ENCODE peak calls at places on chromosomes 6 and 20, in five cellular contexts. L is HFF-Myc, N is GM23248, S is BJ, A is fibroblast of lung. E is an unnamed sample.

GRCh38 chr6:89281779-89282246 is 33.3 kb downstream of the GABRR2 start:
- DNase-seq in N (peak), L (peak), S (no peak), A (peak), E (no peak)

GRCh38 chr6:150018846-150019580 is 6.3 kb downstream of the RAET1L start:
- DNase-seq in N (no peak), L (no peak), S (no peak), A (no peak), E (no peak)

GRCh38 chr6:4102687-4103244 is 23.8 kb upstream of the FAM217A start:
- DNase-seq in N (no peak), L (no peak), A (no peak), S (no peak), E (no peak)

GRCh38 chr6:111978826-111979225 is 75.1 kb upstream of the CCN6 start:
- DNase-seq in S (no peak), L (no peak), N (no peak), A (peak), E (no peak)

GRCh38 chr6:39088331-39088730 is 26.7 kb downstream of the SAYSD1 start:
- DNase-seq in S (no peak), L (no peak), A (peak), N (peak), E (no peak)

GRCh38 chr6:40798069-40798770 is 211.1 kb upstream of the LRFN2 start:
- DNase-seq in S (no peak), A (no peak), N (no peak), L (no peak), E (no peak)

GRCh38 chr6:134928151-134928917 is 21.6 kb downstream of the ALDH8A1 start:
- DNase-seq in L (no peak), S (no peak), N (no peak), A (no peak), E (no peak)

GRCh38 chr6:139126255-139126654 is 8.6 kb upstream of the HECA start:
- DNase-seq in L (peak), S (peak), N (peak), A (peak), E (no peak)

GRCh38 chr20:42531675-42531985 is 658.1 kb downstream of the PTPRT start:
- DNase-seq in S (no peak), L (no peak), A (no peak), N (no peak), E (no peak)

GRCh38 chr6:125025164-125025854 is 63.1 kb downstream of the RNF217 start:
- DNase-seq in L (no peak), A (no peak), N (no peak), S (no peak), E (no peak)

GRCh38 chr20:50726955-50727791 is 4.2 kb upstream of the PARD6B start:
- DNase-seq in L (no peak), A (no peak), N (peak), S (no peak), E (no peak)

GRCh38 chr6:26194329-26194701 is 107.1 kb downstream of the HFE start:
- DNase-seq in A (no peak), L (no peak), N (no peak), S (no peak), E (no peak)

GRCh38 chr20:48292806-48293205 is 507.5 kb upstream of the SULF2 start:
- DNase-seq in L (no peak), N (no peak), A (peak), S (no peak), E (no peak)

GRCh38 chr6:84033523-84034451 is at the start of gene MRAP2:
- DNase-seq in N (peak), S (no peak), A (peak), L (no peak), E (no peak)

GRCh38 chr20:41365785-41366545 is 653 bp downstream of the EMILIN3 start:
- DNase-seq in A (no peak), N (peak), S (no peak), L (no peak), E (no peak)

DNA sequence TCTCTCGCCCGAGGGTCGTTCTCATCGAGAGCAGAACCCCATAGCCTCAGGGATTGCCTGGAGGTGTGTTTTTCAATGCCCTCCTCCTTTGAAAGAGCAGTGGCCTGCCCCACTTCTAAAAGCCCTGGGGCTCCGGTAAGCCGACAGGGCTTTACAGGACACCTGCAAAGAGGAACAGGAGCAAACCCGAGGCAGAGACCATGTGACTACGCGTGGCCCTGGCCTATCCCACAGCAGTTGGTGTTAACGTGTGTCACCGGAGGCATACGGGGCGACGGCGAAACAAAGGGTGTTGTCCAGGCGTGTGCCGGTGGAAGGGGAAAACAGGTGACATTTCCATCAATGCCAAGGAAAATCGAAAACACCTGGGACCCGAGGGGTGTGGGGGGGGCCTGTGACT is 972.9 kb upstream of the DEFB115 start:
- DNase-seq in N (no peak), L (no peak), A (no peak), S (no peak), E (no peak)
- H3K4me3 ChIP-seq in N (peak), L (no peak), A (no peak), S (peak), E (no peak)

DNA sequence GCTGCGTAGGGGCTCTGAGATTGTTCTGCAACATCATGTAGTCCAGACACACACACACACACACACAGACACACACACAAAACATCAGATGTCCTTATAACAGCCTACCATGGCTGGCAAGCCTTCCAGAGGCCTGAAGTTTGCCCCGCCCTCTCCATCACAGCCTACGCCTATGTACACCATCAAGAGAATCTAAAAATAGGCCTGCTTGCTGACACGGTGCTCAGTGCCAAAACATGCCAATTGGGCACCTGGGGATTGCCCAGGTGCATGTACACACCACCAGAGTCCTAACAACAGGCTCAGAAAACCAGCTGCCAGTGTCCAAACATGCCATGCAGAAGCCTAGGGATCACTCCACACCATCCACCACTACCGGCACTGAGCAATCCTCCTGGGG is 391.7 kb upstream of the SPTLC3 start:
- DNase-seq in S (no peak), L (no peak), N (no peak), A (no peak), E (no peak)
- H3K4me3 ChIP-seq in S (no peak), L (no peak), N (no peak), A (no peak), E (no peak)

DNA sequence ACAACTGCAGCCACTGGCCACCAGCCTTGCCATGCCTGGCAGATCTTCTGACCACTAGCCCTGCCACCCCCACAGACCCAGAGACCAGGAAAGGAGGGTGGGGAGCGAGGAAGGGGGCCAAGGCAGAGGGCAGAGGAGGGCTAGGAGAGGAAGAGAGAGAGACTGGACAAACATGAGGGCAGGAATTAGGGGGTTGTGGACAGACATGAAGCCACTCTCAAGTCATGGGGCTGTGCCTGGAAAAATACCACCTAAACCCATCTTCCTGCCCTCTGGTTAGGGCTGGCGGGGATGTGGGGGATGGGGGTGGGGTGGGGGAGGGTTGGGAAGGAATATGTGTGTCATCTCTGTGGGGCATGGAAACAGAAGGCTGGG is 1.4 kb upstream of the SLC29A1 start:
- DNase-seq in A (no peak), L (no peak), S (no peak), N (no peak), E (no peak)
- H3K4me3 ChIP-seq in A (no peak), L (no peak), S (no peak), N (no peak), E (no peak)

GRCh38 chr6:34315780-34316179 is 67.0 kb upstream of the SMIM29 start:
- DNase-seq in N (no peak), A (no peak), S (no peak), L (no peak), E (no peak)

GRCh38 chr6:34317882-34318491 is 69.2 kb upstream of the SMIM29 start:
- DNase-seq in L (no peak), A (peak), N (peak), S (no peak), E (no peak)

GRCh38 chr6:34317172-34317477 is 68.3 kb upstream of the SMIM29 start:
- DNase-seq in L (no peak), A (no peak), N (no peak), S (no peak), E (no peak)

GRCh38 chr6:34315256-34315655 is 66.5 kb upstream of the SMIM29 start:
- DNase-seq in L (no peak), A (no peak), N (no peak), S (no peak), E (no peak)

GRCh38 chr6:34316442-34317171 is 67.8 kb upstream of the SMIM29 start:
- DNase-seq in A (no peak), L (no peak), S (no peak), N (no peak), E (no peak)
- H3K4me3 ChIP-seq in A (no peak), L (no peak), S (no peak), N (no peak), E (no peak)

DNA sequence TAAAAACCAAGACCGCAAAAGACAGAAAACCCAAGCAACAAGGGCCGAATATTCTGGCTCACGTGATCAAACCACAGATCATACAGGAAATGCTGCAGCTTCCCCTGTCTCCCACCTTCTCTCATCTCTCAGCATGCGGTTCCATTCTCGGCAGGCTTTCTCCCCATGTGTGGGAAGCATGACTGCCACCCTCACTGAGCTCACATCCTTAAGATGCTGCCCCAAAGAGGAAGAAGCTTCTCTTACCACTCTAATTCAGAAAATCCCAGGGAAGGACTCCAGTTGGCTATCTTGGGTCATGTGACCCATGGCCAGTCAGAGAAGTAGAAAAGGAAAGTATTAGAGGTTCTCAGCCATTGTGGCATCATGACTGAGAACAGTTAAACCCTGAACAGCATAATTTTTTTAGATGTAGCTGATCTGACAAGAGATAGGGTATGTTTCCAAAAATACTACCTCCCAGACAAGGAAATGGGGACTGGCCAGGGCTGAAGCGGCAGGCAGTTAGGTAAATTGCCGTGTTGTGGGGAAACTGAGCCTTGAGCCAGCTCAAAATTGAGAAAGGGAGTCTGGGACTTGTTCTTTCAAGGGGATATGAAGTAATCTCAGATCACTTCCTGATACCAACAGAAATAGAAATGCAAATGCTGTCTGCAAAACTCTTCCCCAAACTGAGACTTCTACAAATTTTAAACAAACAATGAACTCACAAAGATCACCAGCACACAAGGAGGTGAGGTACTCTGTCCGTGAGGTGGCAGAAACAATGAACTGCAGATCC is 37.1 kb upstream of the GRM4 start:
- DNase-seq in A (no peak), L (no peak), N (no peak), S (no peak), E (peak)
- H3K4me3 ChIP-seq in A (no peak), L (no peak), N (no peak), S (no peak), E (peak)

GRCh38 chr20:37901280-37901666 is 1.7 kb upstream of the VSTM2L start:
- DNase-seq in L (no peak), S (no peak), A (no peak), N (peak), E (no peak)

GRCh38 chr20:37903317-37904007 is 535 bp downstream of the VSTM2L start:
- DNase-seq in L (no peak), A (no peak), N (peak), S (no peak), E (no peak)

GRCh38 chr20:37901667-37902503 is 1.0 kb upstream of the VSTM2L start:
- DNase-seq in A (peak), S (no peak), N (peak), L (peak), E (no peak)

GRCh38 chr20:37904008-37904675 is 1.2 kb downstream of the VSTM2L start:
- DNase-seq in N (no peak), A (no peak), L (no peak), S (no peak), E (no peak)

DNA sequence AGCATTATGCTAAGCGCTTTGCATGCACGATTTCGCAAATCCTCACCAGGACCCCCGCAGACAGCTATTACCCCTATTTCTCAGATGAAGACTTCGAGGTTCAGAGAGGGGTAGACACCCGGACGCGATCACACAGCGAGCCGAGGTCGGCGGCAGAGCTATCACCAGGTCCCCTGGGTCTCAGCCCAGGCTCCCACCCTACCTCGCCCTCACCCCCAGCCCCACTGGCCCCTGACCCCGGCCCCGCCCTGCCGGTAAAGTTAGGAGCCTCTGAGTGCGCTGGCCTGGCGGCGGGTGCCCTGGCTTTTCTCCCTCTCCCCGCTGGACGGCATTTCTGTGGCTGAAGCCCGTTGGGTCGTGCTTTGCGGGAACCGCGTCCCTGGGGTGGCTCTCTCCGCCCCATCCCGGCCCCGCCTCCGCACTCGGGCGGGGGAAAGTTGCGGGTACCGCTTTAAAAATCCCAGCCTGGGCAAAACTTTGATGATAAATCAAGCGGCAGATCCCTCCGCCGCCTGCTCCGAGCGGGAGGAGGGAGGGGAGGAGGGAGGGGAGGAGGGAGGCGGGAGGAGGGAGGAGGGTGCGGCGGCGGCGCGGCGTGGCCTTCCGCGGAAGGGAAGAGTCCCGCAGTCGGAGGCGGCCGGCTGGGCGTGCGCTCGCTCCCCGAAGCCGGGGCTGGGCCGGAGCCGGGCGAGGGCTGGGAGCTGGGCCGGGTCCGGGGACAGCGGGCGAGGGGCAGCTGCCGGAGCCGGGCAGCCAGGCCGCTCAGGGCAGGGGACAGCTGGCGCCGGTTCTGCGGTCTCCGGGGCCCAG is at the start of gene VSTM2L:
- DNase-seq in S (no peak), A (peak), N (peak), L (no peak), E (peak)
- H3K4me3 ChIP-seq in S (peak), A (peak), N (peak), L (peak), E (peak)

GRCh38 chr6:110813338-110813737 is 1.9 kb downstream of the CDK19 start:
- DNase-seq in N (no peak), L (no peak), A (no peak), S (no peak), E (no peak)
- H3K4me3 ChIP-seq in N (peak), L (peak), A (no peak), S (no peak), E (peak)

DNA sequence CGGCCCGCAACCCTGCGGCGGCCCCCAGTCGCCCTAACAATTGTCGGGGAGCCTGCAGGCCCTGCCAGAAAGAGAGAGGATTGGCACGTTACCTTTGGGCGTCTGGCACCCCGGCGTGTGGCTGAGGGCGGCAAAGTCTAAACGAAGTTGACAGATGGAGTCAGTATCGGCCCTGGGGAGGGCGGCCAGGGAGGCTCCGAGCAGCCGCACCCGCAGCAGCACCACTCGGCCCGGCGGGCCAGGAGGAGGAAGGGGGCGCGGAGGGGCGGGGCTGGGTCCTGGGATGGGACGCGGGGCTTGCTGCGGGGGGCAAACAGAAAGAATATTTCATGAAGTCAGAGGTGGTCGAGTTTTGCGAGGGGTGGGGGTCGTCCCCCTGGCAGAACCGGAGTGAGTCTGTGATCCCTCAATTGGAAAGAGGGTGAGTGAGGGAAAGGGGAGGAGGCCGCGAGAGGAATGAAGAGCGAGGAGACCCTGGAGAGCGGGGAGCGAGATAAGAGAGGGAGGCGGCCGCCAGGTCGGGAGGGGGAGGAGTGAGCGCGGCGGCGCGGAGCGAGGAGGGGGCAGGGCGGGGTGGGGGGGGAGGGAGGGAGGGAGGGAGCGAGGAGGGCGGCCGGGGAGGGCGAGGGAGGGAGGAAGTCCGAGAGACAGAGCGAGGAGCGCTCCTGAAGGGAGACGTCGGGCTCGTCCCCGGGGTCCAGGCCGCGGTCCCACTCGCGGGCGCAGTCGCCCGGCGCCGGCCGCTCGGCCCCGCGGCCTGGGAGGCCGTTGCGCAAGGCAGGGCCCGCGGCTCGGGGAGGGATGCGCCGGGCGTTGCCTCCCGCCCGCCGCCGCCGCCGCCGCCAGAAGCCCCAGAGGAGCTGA is at the start of gene FOXF2:
- DNase-seq in S (no peak), A (no peak), N (peak), L (no peak), E (no peak)
- H3K4me3 ChIP-seq in S (peak), A (peak), N (peak), L (peak), E (peak)

DNA sequence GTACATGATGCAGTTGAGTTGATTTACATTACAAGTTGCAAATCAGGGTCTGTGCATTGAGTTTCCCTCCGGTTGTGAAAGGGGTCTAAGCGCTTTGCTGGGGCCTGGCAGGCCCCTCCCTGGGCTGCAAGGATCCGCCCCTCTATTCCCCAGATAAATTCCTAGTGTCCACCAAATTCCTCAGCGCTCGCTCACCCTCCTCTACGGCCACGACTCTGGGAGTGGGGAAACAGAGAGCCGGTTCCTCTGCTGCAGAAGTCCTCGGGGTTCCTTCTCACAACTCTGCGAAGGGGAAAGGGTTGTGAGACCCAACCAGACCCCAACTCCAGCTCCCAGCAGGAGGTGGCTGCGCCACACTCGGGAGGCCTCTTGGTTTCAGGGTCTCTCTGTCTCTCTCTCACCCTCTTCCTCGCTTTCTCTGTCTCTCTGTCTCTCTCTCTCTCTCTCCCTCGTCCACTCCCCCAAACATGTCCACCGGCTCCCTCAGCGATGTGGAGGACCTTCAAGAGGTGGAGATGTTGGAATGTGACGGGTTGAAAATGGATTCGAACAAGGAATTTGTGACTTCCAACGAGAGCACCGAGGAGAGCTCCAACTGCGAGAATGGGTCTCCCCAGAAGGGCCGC is at the start of gene TCF21:
- DNase-seq in N (peak), A (peak), S (no peak), L (no peak), E (no peak)
- H3K4me3 ChIP-seq in N (peak), A (peak), S (no peak), L (no peak), E (peak)